ENCODE peak calls at places on chromosomes 1 and 21, in five cellular contexts. I is spleen, F is tibial nerve, N is gastrocnemius medialis, Q is heart left ventricle. X is an unnamed sample.

GRCh38 chr1:43932786-43933385 is 715 bp upstream of the ARTN start:
- DNase-seq in F (no peak), I (no peak), N (no peak), Q (no peak), X (no peak)

GRCh38 chr1:105137543-105138444 is 1388.1 kb downstream of the AMY1C start:
- DNase-seq in Q (no peak), I (peak; percentile 69), N (no peak), F (no peak), X (no peak)

GRCh38 chr1:147496571-147496970 is 44.7 kb upstream of the BCL9 start:
- DNase-seq in F (no peak), Q (peak; percentile 60), I (no peak), N (no peak), X (no peak)

GRCh38 chr1:53495608-53496345 is 36.6 kb downstream of the DMRTB1 start:
- DNase-seq in Q (no peak), I (peak; percentile 60), F (no peak), N (no peak), X (no peak)

GRCh38 chr1:38991638-38992449 is 768 bp downstream of the AKIRIN1 start:
- DNase-seq in F (no peak), I (peak; percentile 84), Q (peak; percentile 51), N (peak; percentile 22), X (no peak)

GRCh38 chr1:184210048-184210447 is 158.5 kb downstream of the TSEN15 start:
- DNase-seq in N (peak; percentile 23), Q (peak; percentile 47), F (no peak), I (no peak), X (peak; percentile 26)

GRCh38 chr21:31310750-31311149 is 33.3 kb downstream of the TIAM1 start:
- DNase-seq in F (no peak), I (no peak), N (no peak), Q (no peak), X (peak; percentile 26)

GRCh38 chr1:61087574-61087973 is 5.2 kb downstream of the NFIA start:
- DNase-seq in F (no peak), I (no peak), N (peak; percentile 72), Q (no peak), X (no peak)

GRCh38 chr1:147824776-147825175 is 64.4 kb upstream of the GJA5 start:
- DNase-seq in Q (no peak), F (no peak), N (no peak), I (no peak), X (no peak)

GRCh38 chr1:228100822-228101613 is 2.1 kb downstream of the C1orf35 start:
- DNase-seq in N (no peak), Q (no peak), F (no peak), I (peak; percentile 75), X (peak; percentile 83)

GRCh38 chr1:240237305-240237721 is 145.6 kb downstream of the FMN2 start:
- DNase-seq in I (no peak), F (no peak), N (no peak), Q (no peak), X (no peak)

GRCh38 chr21:15483138-15483780 is 246.5 kb upstream of the USP25 start:
- DNase-seq in F (peak; percentile 73), Q (peak; percentile 91), I (peak; percentile 94), N (peak; percentile 81), X (peak; percentile 78)

GRCh38 chr1:225823811-225824261 is 13.9 kb downstream of the EPHX1 start:
- DNase-seq in F (no peak), Q (no peak), I (no peak), N (peak; percentile 10), X (no peak)
- H3K4me3 ChIP-seq in F (no peak overlapping the region), Q (no peak overlapping the region), I (no peak overlapping the region), N (no peak overlapping the region), X (no peak overlapping the region)

DNA sequence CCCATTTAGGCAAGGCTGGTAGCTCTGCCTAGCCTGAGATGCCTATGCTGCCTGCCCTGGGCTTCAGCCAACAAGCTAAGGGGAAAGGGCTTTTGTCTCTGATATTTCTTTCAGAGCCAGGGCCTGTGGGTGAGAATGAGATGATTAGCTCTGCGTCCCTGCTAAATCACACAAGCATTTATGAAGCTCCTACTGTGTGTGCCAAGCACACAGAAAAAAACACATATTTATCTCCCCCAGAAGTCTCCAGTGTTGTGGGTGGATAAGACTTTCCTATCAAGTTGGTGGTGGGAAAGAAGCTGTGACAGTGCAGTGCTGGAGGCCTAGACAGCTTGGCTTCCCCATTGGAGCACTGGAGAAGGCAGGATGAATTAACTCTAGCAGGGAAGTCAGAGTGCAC is 1.5 kb downstream of the SLC50A1 start:
- DNase-seq in N (no peak), Q (no peak), I (no peak), F (no peak), X (no peak)
- TF ChIP-seq POLR2A in N (no peak), Q (no peak), I (no peak), F (no peak), X (no peak)

GRCh38 chr1:26022994-26023393 is 1.4 kb downstream of the EXTL1 start:
- DNase-seq in Q (no peak), I (no peak), N (no peak), F (no peak), X (no peak)

GRCh38 chr1:26022404-26022779 is 817 bp downstream of the EXTL1 start:
- DNase-seq in Q (no peak), F (no peak), N (no peak), I (no peak), X (no peak)

GRCh38 chr1:26020941-26021646 is 481 bp upstream of the EXTL1 start:
- DNase-seq in Q (no peak), N (no peak), F (no peak), I (no peak), X (no peak)

GRCh38 chr1:26020390-26020789 is 1.2 kb upstream of the EXTL1 start:
- DNase-seq in F (no peak), Q (peak; percentile 68), I (no peak), N (no peak), X (no peak)

GRCh38 chr1:26021647-26022403 is at the start of gene EXTL1:
- DNase-seq in I (no peak), F (no peak), N (peak; percentile 83), Q (peak; percentile 89), X (no peak)
- H3K4me3 ChIP-seq in I (peak within 1 kb of the TSS; percentile 21), F (peak within 1 kb of the TSS; percentile 49), N (no peak within 1 kb of the TSS), Q (peak within 1 kb of the TSS; percentile 29), X (no peak within 1 kb of the TSS)

GRCh38 chr1:185648858-185649589 is 85.2 kb upstream of the HMCN1 start:
- DNase-seq in I (no peak), N (no peak), Q (no peak), F (no peak), X (no peak)
- TF ChIP-seq POLR2A in I (no peak), N (no peak), Q (no peak), F (no peak), X (no peak)

GRCh38 chr1:107534632-107535031 is 393.8 kb downstream of the NTNG1 start:
- DNase-seq in I (no peak), N (no peak), F (no peak), Q (no peak), X (no peak)

GRCh38 chr1:107531065-107531908 is 390.4 kb downstream of the NTNG1 start:
- DNase-seq in N (no peak), F (no peak), I (no peak), Q (no peak), X (no peak)

GRCh38 chr1:107530543-107530942 is 389.7 kb downstream of the NTNG1 start:
- DNase-seq in I (no peak), N (no peak), F (no peak), Q (no peak), X (no peak)

GRCh38 chr1:107529511-107530149 is 388.8 kb downstream of the NTNG1 start:
- DNase-seq in I (no peak), F (no peak), N (no peak), Q (no peak), X (no peak)

DNA sequence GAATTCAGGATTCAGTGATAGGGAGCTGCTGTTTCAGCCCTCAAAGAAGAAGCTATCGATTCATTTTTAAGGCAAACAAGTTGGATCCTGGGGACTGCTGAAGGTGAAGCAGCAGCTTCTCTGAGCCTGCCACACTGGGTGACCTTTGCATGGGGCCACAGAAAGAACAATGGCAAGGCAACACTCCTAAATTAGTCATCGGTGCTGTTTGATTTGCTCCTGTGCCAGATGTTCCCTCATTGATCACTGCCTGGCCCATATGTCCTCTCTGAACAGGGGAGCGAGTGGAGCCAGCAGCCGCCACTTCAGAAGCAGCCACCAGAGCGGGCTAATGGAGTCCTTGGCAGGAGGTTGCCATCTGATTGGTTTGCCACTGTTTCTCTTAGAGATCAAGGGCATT is 391.5 kb downstream of the NTNG1 start:
- DNase-seq in F (no peak), Q (no peak), N (no peak), I (no peak), X (no peak)
- H3K4me3 ChIP-seq in F (no peak overlapping the region), Q (no peak overlapping the region), N (no peak overlapping the region), I (no peak overlapping the region), X (no peak overlapping the region)

GRCh38 chr21:41429925-41430491 is 4.0 kb downstream of the MX1 start:
- DNase-seq in I (no peak), Q (no peak), N (no peak), F (no peak), X (no peak)
- TF ChIP-seq POLR2A in I (no peak), Q (no peak), N (no peak), F (no peak), X (no peak)

GRCh38 chr1:229848762-229849677 is 218.0 kb upstream of the GALNT2 start:
- DNase-seq in N (no peak), F (no peak), I (no peak), Q (no peak), X (no peak)
- H3K4me3 ChIP-seq in N (no peak overlapping the region), F (no peak overlapping the region), I (no peak overlapping the region), Q (no peak overlapping the region), X (no peak overlapping the region)

DNA sequence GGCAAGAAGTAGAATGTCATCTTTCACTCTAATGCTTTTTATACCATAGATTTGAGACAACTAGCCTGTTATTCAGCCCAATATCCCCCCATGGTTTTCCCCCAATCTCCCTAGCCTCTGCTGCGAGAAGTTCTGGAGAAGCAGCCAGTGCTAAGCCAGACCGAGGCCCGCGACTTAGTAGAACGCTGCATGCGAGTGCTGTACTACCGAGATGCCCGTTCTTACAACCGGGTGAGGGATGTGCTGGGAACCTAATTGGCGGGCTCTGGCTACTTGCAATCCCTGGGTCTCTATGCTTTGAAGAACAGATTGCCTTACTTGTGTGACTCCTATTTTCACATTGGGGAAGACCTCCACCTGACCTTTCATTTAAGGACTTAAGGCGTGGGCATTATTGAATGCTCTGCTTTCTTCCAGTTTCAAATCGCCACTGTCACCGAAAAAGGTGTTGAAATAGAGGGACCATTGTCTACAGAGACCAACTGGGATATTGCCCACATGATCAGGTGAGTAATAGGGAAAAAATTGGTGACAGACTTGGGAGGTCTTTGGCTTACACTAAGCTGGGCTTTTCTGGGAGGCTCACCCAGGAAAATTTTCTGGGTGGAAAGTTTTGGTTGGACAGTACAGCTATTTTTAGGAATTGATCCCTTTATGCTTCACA is 1.9 kb downstream of the PSMB4 start:
- DNase-seq in Q (no peak), F (no peak), I (no peak), N (no peak), X (peak; percentile 73)
- TF ChIP-seq POLR2A in Q (no peak), F (no peak), I (no peak), N (no peak), X (no peak)

X was measured in lower leg skin.